ENCODE peak calls at places on chromosome 19, in four cellular contexts. One of them, this sample, is unnamed.

GRCh38 chr19:38063921-38064320 is 156.9 kb downstream of the SIPA1L3 start:
- DNase-seq in GM12891: no peak
- DNase-seq in transverse colon: no peak
- DNase-seq in prostate gland: no peak
- DNase-seq in this sample: no peak

GRCh38 chr19:46089432-46089831 is 35.1 kb downstream of the IGFL3 start:
- DNase-seq in GM12891: no peak
- DNase-seq in transverse colon: no peak
- DNase-seq in prostate gland: no peak
- DNase-seq in this sample: no peak

GRCh38 chr19:19528721-19529490 is at the start of gene YJEFN3:
- DNase-seq in GM12891: no peak
- DNase-seq in transverse colon: no peak
- DNase-seq in prostate gland: no peak
- DNase-seq in this sample: no peak

GRCh38 chr19:18503971-18504885 is 17.6 kb downstream of the ELL start:
- DNase-seq in GM12891: no peak
- DNase-seq in transverse colon: peak; percentile 77
- DNase-seq in prostate gland: no peak
- DNase-seq in this sample: no peak

GRCh38 chr19:48405850-48406249 is 12.4 kb downstream of the GRIN2D start:
- DNase-seq in GM12891: no peak
- DNase-seq in transverse colon: no peak
- DNase-seq in prostate gland: no peak
- DNase-seq in this sample: no peak

GRCh38 chr19:38199340-38199739 is 24.7 kb downstream of the DPF1 start:
- DNase-seq in GM12891: no peak
- DNase-seq in transverse colon: no peak
- DNase-seq in prostate gland: no peak
- DNase-seq in this sample: no peak

GRCh38 chr19:39157275-39157996 is 31.9 kb downstream of the PAK4 start:
- DNase-seq in GM12891: no peak
- DNase-seq in transverse colon: no peak
- DNase-seq in prostate gland: no peak
- DNase-seq in this sample: no peak

GRCh38 chr19:39402417-39403297 is 4.0 kb upstream of the ZFP36 start:
- DNase-seq in GM12891: peak; percentile 58
- DNase-seq in transverse colon: peak; percentile 93
- DNase-seq in prostate gland: peak; percentile 93
- DNase-seq in this sample: peak; percentile 65

GRCh38 chr19:3198901-3199700 is 13.4 kb downstream of the NCLN start:
- DNase-seq in GM12891: no peak
- DNase-seq in transverse colon: no peak
- DNase-seq in prostate gland: no peak
- DNase-seq in this sample: no peak

GRCh38 chr19:37136118-37136517 is 36.4 kb downstream of the ZNF585A start:
- DNase-seq in GM12891: no peak
- DNase-seq in transverse colon: no peak
- DNase-seq in prostate gland: no peak
- DNase-seq in this sample: no peak

GRCh38 chr19:29777916-29778315 is 33.9 kb upstream of the CCNE1 start:
- DNase-seq in GM12891: no peak
- DNase-seq in transverse colon: no peak
- DNase-seq in prostate gland: no peak
- DNase-seq in this sample: no peak

GRCh38 chr19:13506550-13506878 is 235 bp upstream of the CACNA1A start:
- DNase-seq in GM12891: no peak
- DNase-seq in transverse colon: no peak
- DNase-seq in prostate gland: no peak
- DNase-seq in this sample: no peak

GRCh38 chr19:13817615-13818371 is 22.6 kb downstream of the ZSWIM4 start:
- DNase-seq in GM12891: no peak
- DNase-seq in transverse colon: peak; percentile 87
- DNase-seq in prostate gland: peak; percentile 81
- DNase-seq in this sample: no peak

GRCh38 chr19:18898533-18899408 is 2.8 kb upstream of the CERS1 start:
- DNase-seq in GM12891: no peak
- DNase-seq in transverse colon: no peak
- DNase-seq in prostate gland: no peak
- DNase-seq in this sample: no peak

GRCh38 chr19:20307127-20307526 is 140.1 kb downstream of the ZNF486 start:
- DNase-seq in GM12891: no peak
- DNase-seq in transverse colon: no peak
- DNase-seq in prostate gland: no peak
- DNase-seq in this sample: no peak

GRCh38 chr19:8476524-8476923 is 25.9 kb downstream of the PRAM1 start:
- DNase-seq in GM12891: no peak
- DNase-seq in transverse colon: no peak
- DNase-seq in prostate gland: no peak
- DNase-seq in this sample: no peak

GRCh38 chr19:5547881-5548280 is 19.9 kb downstream of the TINCR start:
- DNase-seq in GM12891: no peak
- DNase-seq in transverse colon: peak; percentile 33
- DNase-seq in prostate gland: no peak
- DNase-seq in this sample: no peak

GRCh38 chr19:43858174-43858573 is 31.1 kb downstream of the ZNF283 start:
- DNase-seq in GM12891: no peak
- DNase-seq in transverse colon: no peak
- DNase-seq in prostate gland: no peak
- DNase-seq in this sample: no peak

GRCh38 chr19:47992070-47992469 is at the start of gene BSPH1:
- DNase-seq in GM12891: no peak
- DNase-seq in transverse colon: no peak
- DNase-seq in prostate gland: no peak
- DNase-seq in this sample: no peak

GRCh38 chr19:47729799-47730520 is 15.4 kb upstream of the NOP53 start:
- DNase-seq in GM12891: no peak
- DNase-seq in transverse colon: peak; percentile 39
- DNase-seq in prostate gland: peak; percentile 36
- DNase-seq in this sample: no peak

GRCh38 chr19:18439025-18439909 is 1.3 kb upstream of the ISYNA1 start:
- DNase-seq in GM12891: no peak
- DNase-seq in transverse colon: no peak
- DNase-seq in prostate gland: no peak
- DNase-seq in this sample: no peak

GRCh38 chr19:14758816-14759215 is 19.5 kb downstream of the ADGRE2 start:
- DNase-seq in GM12891: no peak
- DNase-seq in transverse colon: no peak
- DNase-seq in prostate gland: peak; percentile 15
- DNase-seq in this sample: no peak

GRCh38 chr19:29971002-29971401 is 29.0 kb downstream of the URI1 start:
- DNase-seq in GM12891: no peak
- DNase-seq in transverse colon: no peak
- DNase-seq in prostate gland: no peak
- DNase-seq in this sample: no peak

GRCh38 chr19:14542721-14543328 is 13.4 kb downstream of the TECR start:
- DNase-seq in GM12891: no peak
- DNase-seq in transverse colon: no peak
- DNase-seq in prostate gland: no peak
- DNase-seq in this sample: no peak

GRCh38 chr19:2307518-2308012 is 389 bp downstream of the LINGO3 start:
- DNase-seq in GM12891: no peak
- DNase-seq in transverse colon: no peak
- DNase-seq in prostate gland: no peak
- DNase-seq in this sample: no peak

DNA sequence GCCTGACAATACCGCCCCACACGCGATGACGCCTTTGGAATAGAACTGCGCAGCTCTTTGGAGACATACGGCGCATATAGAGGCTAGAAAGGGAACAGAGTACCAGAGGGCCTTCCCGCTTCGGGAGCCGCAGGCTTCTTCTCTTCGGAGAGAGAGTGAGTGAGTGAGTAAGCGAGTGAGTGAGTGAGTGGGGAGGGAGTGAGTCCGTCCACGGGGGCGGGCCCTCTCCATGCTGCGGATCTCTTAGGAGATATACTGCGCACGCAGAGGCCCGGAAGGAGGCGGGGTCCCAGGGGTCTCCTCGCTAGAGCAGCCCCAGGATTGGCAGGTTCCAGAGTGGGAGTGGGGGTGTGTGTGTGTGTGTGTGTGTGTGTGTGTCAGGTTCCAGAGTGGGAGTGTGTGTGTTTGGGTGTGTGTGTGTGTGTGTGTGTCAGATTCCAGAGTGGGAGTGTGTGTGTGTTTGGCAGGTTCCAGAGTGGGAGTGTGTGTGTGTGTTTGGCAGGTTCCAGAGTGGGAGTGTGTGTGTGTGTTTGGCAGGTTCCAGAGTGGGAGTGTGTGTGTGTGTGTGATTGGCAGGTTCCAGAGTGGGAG is 97.0 kb downstream of the INSR start:
- DNase-seq in GM12891: peak; percentile 65
- DNase-seq in transverse colon: peak; percentile 92
- DNase-seq in prostate gland: peak; percentile 87
- DNase-seq in this sample: peak; percentile 69
- TF ChIP-seq POLR2A in GM12891: no peak
- TF ChIP-seq POLR2A in transverse colon: no peak
- TF ChIP-seq POLR2A in prostate gland: no peak
- TF ChIP-seq POLR2A in this sample: peak; percentile 21

GRCh38 chr19:16142032-16142580 is 1.4 kb upstream of the HSH2D start:
- DNase-seq in GM12891: no peak
- DNase-seq in transverse colon: no peak
- DNase-seq in prostate gland: no peak
- DNase-seq in this sample: no peak

GRCh38 chr19:16136185-16137067 is 7.1 kb upstream of the HSH2D start:
- DNase-seq in GM12891: no peak
- DNase-seq in transverse colon: no peak
- DNase-seq in prostate gland: no peak
- DNase-seq in this sample: no peak

GRCh38 chr19:16143399-16144215 is at the start of gene HSH2D:
- DNase-seq in GM12891: peak; percentile 68
- DNase-seq in transverse colon: peak; percentile 96
- DNase-seq in prostate gland: peak; percentile 71
- DNase-seq in this sample: peak; percentile 75

GRCh38 chr19:16141043-16141442 is 2.4 kb upstream of the HSH2D start:
- DNase-seq in GM12891: no peak
- DNase-seq in transverse colon: peak; percentile 61
- DNase-seq in prostate gland: no peak
- DNase-seq in this sample: peak; percentile 52

DNA sequence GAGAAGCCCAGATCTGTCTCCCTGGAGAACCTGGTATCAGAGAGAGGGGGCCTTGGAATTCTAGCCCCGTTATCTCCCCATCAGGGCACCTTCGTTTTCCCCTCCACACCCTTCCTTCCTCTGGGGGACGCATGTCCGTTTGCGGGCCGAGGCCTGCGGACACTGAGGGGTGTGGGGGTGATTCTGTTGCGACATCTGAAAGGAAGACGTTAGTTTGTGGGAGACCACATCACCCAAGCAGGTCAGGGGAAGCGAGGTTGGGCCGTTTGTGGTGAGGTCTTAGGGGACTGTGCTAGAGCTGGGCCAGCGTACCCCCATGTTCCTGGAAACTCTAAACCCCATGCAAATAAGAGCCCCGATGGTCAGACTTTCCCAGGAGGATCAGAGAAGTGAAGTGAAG is 3.7 kb upstream of the HSH2D start:
- DNase-seq in GM12891: no peak
- DNase-seq in transverse colon: peak; percentile 68
- DNase-seq in prostate gland: no peak
- DNase-seq in this sample: no peak
- TF ChIP-seq POLR2AphosphoS5 in GM12891: no peak
- TF ChIP-seq POLR2AphosphoS5 in transverse colon: no peak
- TF ChIP-seq POLR2AphosphoS5 in prostate gland: no peak
- TF ChIP-seq POLR2AphosphoS5 in this sample: peak; percentile 59

DNA sequence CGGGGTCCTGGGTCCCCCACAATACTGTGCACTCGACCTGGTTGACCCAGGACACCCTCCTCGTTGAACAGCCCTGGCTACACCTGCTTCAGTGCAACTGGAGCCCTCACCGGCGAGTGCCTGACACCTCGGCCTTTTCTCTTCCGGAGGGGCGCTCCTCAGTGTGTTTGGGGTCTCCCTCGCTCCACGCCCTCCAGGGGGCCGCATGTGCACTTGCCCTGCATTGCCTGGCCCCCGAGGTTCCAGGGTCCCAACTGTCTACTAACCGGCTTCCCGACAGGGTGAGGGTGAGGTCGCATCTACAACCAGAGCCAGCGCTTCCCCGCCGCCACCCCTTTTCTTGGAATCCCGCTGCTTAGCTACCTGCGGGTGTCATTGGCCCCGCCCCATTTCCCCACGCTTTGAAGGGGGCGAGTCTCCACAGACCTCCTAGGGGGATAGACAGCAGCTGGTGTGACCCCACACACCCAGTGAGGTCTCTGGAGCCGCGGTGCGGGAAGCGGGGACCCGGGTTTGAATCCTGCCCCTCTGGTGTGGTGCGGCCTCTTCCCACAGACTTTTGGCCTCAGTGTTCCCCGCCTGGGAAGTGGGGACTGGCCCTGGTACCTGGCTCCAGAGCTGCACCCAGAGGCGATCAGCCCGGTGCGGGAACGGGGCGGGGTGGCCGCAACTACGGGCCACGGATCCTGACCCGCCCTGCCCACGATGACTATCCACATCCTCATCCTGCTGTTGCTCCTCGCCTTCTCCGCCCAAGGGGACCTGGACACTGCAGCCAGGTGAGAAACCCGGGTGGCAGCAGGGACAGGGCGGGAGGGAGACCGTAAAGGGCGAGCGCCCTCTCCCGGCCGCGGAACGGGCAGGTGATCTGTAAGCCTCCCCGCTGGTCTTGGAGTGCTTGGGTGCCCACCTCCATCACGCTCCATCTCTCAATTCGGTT is at the start of gene ADM5:
- DNase-seq in GM12891: no peak
- DNase-seq in transverse colon: peak; percentile 70
- DNase-seq in prostate gland: peak; percentile 71
- DNase-seq in this sample: peak; percentile 49
- TF ChIP-seq POLR2A in GM12891: peak; percentile 27
- TF ChIP-seq POLR2A in transverse colon: no peak
- TF ChIP-seq POLR2A in prostate gland: no peak
- TF ChIP-seq POLR2A in this sample: peak; percentile 28

DNA sequence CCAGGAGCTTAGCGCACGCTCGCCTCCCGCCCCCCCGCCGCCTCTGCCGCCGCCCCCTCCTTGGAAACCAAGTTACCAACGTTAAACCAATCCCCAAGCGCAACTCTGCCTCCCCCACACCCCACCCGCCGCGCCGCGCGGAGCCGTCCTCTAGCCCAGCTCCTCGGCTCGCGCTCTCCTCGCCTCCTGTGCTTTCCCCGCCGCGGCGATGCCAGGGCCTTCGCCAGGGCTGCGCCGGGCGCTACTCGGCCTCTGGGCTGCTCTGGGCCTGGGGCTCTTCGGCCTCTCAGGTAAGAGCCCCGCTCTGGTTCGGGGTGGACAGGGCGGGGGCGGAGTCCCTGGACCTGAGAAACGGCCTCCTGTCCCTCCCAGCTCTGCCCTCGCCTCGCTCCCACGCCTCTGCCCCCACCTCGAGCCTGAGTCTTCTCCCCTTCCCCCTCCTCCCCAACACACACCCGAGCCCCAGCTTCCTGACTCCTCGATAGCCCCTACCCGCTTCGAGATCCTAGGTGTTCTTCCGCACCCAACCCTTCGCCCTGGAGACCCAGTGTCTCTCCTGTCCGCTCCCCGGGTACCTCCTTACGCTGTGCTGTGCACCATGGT is at the start of gene ICAM5:
- DNase-seq in GM12891: no peak
- DNase-seq in transverse colon: peak; percentile 13
- DNase-seq in prostate gland: no peak
- DNase-seq in this sample: no peak
- TF ChIP-seq POLR2AphosphoS5 in GM12891: no peak
- TF ChIP-seq POLR2AphosphoS5 in transverse colon: no peak
- TF ChIP-seq POLR2AphosphoS5 in prostate gland: no peak
- TF ChIP-seq POLR2AphosphoS5 in this sample: no peak

GRCh38 chr19:1085676-1086442 is 9.3 kb downstream of the POLR2E start:
- DNase-seq in GM12891: no peak
- DNase-seq in transverse colon: no peak
- DNase-seq in prostate gland: no peak
- DNase-seq in this sample: no peak
- TF ChIP-seq POLR2A in GM12891: no peak
- TF ChIP-seq POLR2A in transverse colon: peak; percentile 3
- TF ChIP-seq POLR2A in prostate gland: no peak
- TF ChIP-seq POLR2A in this sample: peak; percentile 70

GRCh38 chr19:55080121-55080914 is 4.6 kb downstream of the EPS8L1 start:
- DNase-seq in GM12891: no peak
- DNase-seq in transverse colon: peak; percentile 91
- DNase-seq in prostate gland: peak; percentile 55
- DNase-seq in this sample: no peak
- TF ChIP-seq POLR2AphosphoS5 in GM12891: no peak
- TF ChIP-seq POLR2AphosphoS5 in transverse colon: peak; percentile 42
- TF ChIP-seq POLR2AphosphoS5 in prostate gland: no peak
- TF ChIP-seq POLR2AphosphoS5 in this sample: no peak